ENCODE peak calls at places on chromosomes 1 and 21, in ten cellular contexts. T is cardiac muscle cell, W is GM04504, S is T-helper 2 cell, V is AG09309, P is Right ventricle myocardium superior, X is psoas muscle, L is cardiac fibroblast, D is T-helper 1 cell, O is hypothalamus. Y is an unnamed sample.
A peak's percentile ranks its signal among the peaks of the same experiment; 100 is the strongest.

GRCh38 chr1:70583522-70583921 is 172.5 kb downstream of the CTH start:
- DNase-seq in T (no peak), W (no peak), S (no peak), V (no peak), P (no peak), X (no peak), L (no peak), D (no peak), O (no peak), Y (no peak)

GRCh38 chr21:37000381-37000780 is 6.1 kb upstream of the RIPPLY3 start:
- DNase-seq in T (no peak), W (no peak), S (no peak), V (no peak), P (no peak), X (no peak), L (no peak), D (no peak), O (no peak), Y (no peak)

GRCh38 chr1:90149101-90149500 is 154.2 kb downstream of the ZNF326 start:
- DNase-seq in T (no peak), W (no peak), S (no peak), V (no peak), P (no peak), X (no peak), L (no peak), D (no peak), O (no peak), Y (no peak)

GRCh38 chr1:178644308-178645120 is 80.5 kb upstream of the RALGPS2 start:
- DNase-seq in T (peak; percentile 67), W (no peak), S (no peak), V (no peak), P (no peak), X (no peak), L (peak; percentile 11), D (no peak), O (no peak), Y (no peak)

GRCh38 chr21:40841524-40842196 is 5.3 kb downstream of the DSCAM start:
- DNase-seq in T (peak; percentile 88), W (no peak), S (no peak), V (no peak), P (peak; percentile 59), X (no peak), L (no peak), D (no peak), O (peak; percentile 34), Y (no peak)

GRCh38 chr1:115505157-115505571 is 136.6 kb upstream of the VANGL1 start:
- DNase-seq in T (no peak), W (peak; percentile 79), S (no peak), V (no peak), P (no peak), X (no peak), L (no peak), D (no peak), O (no peak), Y (no peak)

GRCh38 chr1:160116277-160117147 is 953 bp downstream of the ATP1A2 start:
- DNase-seq in T (peak; percentile 66), W (no peak), S (no peak), V (no peak), P (peak; percentile 41), X (peak; percentile 88), L (peak; percentile 49), D (no peak), O (no peak), Y (no peak)

GRCh38 chr1:247857069-247857985 is at the start of gene TRIM58:
- DNase-seq in T (peak; percentile 81), W (no peak), S (no peak), V (no peak), P (no peak), X (no peak), L (peak; percentile 46), D (no peak), O (no peak), Y (peak; percentile 45)

GRCh38 chr21:26809745-26810144 is 35.5 kb downstream of the ADAMTS1 start:
- DNase-seq in T (no peak), W (no peak), S (no peak), V (no peak), P (no peak), X (no peak), L (no peak), D (no peak), O (no peak), Y (no peak)

GRCh38 chr1:26999440-26999987 is 6.0 kb downstream of the TRNP1 start:
- DNase-seq in T (peak; percentile 89), W (peak; percentile 97), S (no peak), V (peak; percentile 94), P (peak; percentile 79), X (peak; percentile 77), L (peak; percentile 98), D (no peak), O (no peak), Y (no peak)

GRCh38 chr1:87766737-87767136 is 438.1 kb downstream of the LMO4 start:
- DNase-seq in T (no peak), W (no peak), S (no peak), V (no peak), P (no peak), X (no peak), L (peak; percentile 68), D (no peak), O (no peak), Y (no peak)

GRCh38 chr1:56897150-56898004 is 42.8 kb downstream of the C8A start:
- DNase-seq in T (no peak), W (no peak), S (no peak), V (no peak), P (no peak), X (no peak), L (peak; percentile 82), D (no peak), O (no peak), Y (no peak)

GRCh38 chr1:90717665-90718410 is 736 bp upstream of the BARHL2 start:
- DNase-seq in T (peak; percentile 73), W (no peak), S (no peak), V (no peak), P (no peak), X (no peak), L (no peak), D (no peak), O (no peak), Y (no peak)

GRCh38 chr21:40516336-40516735 is 330.6 kb downstream of the DSCAM start:
- DNase-seq in T (peak; percentile 24), W (no peak), S (no peak), V (no peak), P (peak; percentile 54), X (no peak), L (no peak), D (no peak), O (no peak), Y (no peak)

GRCh38 chr1:119516680-119517079 is 9.7 kb downstream of the HSD3B1 start:
- DNase-seq in T (no peak), W (no peak), S (no peak), V (no peak), P (no peak), X (no peak), L (no peak), D (no peak), O (no peak), Y (no peak)

GRCh38 chr1:25167269-25168192 is 64.8 kb downstream of the SYF2 start:
- DNase-seq in T (peak; percentile 15), W (no peak), S (no peak), V (no peak), P (no peak), X (no peak), L (no peak), D (no peak), O (no peak), Y (no peak)

GRCh38 chr1:189816558-189816957 is 661.1 kb downstream of the BRINP3 start:
- DNase-seq in T (no peak), W (no peak), S (no peak), V (no peak), P (no peak), X (no peak), L (no peak), D (no peak), O (no peak), Y (no peak)

GRCh38 chr1:184597652-184598357 is 156.9 kb downstream of the EDEM3 start:
- DNase-seq in T (no peak), W (no peak), S (no peak), V (no peak), P (no peak), X (no peak), L (peak; percentile 65), D (no peak), O (no peak), Y (no peak)

GRCh38 chr21:39715804-39716397 is 29.1 kb upstream of the IGSF5 start:
- DNase-seq in T (peak; percentile 64), W (peak; percentile 10), S (no peak), V (peak; percentile 11), P (peak; percentile 44), X (no peak), L (peak; percentile 47), D (peak; percentile 15), O (peak; percentile 8), Y (no peak)

GRCh38 chr1:197905699-197906351 is 3.4 kb downstream of the C1orf53 start:
- DNase-seq in T (no peak), W (no peak), S (no peak), V (no peak), P (no peak), X (no peak), L (no peak), D (no peak), O (no peak), Y (no peak)

GRCh38 chr21:43893536-43894205 is 28.6 kb downstream of the AGPAT3 start:
- DNase-seq in T (peak; percentile 49), W (no peak), S (no peak), V (no peak), P (no peak), X (no peak), L (no peak), D (no peak), O (no peak), Y (no peak)

GRCh38 chr1:78157162-78157561 is 111.4 kb downstream of the GIPC2 start:
- DNase-seq in T (no peak), W (peak; percentile 48), S (no peak), V (peak; percentile 25), P (no peak), X (no peak), L (peak; percentile 77), D (no peak), O (no peak), Y (no peak)

GRCh38 chr1:179883739-179884138 is 1.7 kb downstream of the TOR1AIP1 start:
- DNase-seq in T (peak; percentile 28), W (no peak), S (peak; percentile 62), V (no peak), P (no peak), X (no peak), L (peak; percentile 49), D (peak; percentile 61), O (no peak), Y (no peak)

GRCh38 chr1:182262425-182262824 is 129.2 kb downstream of the GLUL start:
- DNase-seq in T (peak; percentile 25), W (no peak), S (no peak), V (no peak), P (no peak), X (no peak), L (no peak), D (no peak), O (no peak), Y (no peak)

GRCh38 chr1:151887028-151887427 is 22.3 kb downstream of the THEM4 start:
- DNase-seq in T (no peak), W (peak; percentile 24), S (no peak), V (peak; percentile 45), P (no peak), X (no peak), L (peak; percentile 94), D (no peak), O (no peak), Y (no peak)